ENCODE peak calls at places on chromosomes 16 and 17, in eight cellular contexts. E, L, O, M, Q, W, Y and R are unnamed samples.

GRCh38 chr17:41800601-41801373 is 11.0 kb downstream of the P3H4 start:
- DNase-seq in E (peak; percentile 74), L (peak; percentile 99), O (peak; percentile 36), M (peak; percentile 65), Q (no peak), W (peak; percentile 47), Y (peak; percentile 18), R (no peak)

GRCh38 chr17:48068491-48068961 is 20.4 kb downstream of the NFE2L1 start:
- DNase-seq in E (peak; percentile 19), L (no peak), O (no peak), M (no peak), Q (no peak), W (no peak), Y (no peak), R (no peak)

GRCh38 chr17:45043813-45044540 is 7.5 kb downstream of the DCAKD start:
- DNase-seq in E (no peak), L (peak; percentile 87), O (no peak), M (no peak), Q (no peak), W (no peak), Y (no peak), R (no peak)

GRCh38 chr16:68954871-68955635 is 111.7 kb downstream of the TANGO6 start:
- DNase-seq in E (no peak), L (no peak), O (no peak), M (no peak), Q (no peak), W (no peak), Y (peak; percentile 66), R (no peak)

GRCh38 chr17:42519546-42520444 is 16.2 kb upstream of the NAGLU start:
- DNase-seq in E (peak; percentile 99), L (peak; percentile 89), O (peak; percentile 99), M (peak; percentile 77), Q (peak; percentile 93), W (peak; percentile 99), Y (no peak), R (no peak)

GRCh38 chr16:53465606-53466290 is 31.5 kb downstream of the RBL2 start:
- DNase-seq in E (no peak), L (peak; percentile 72), O (no peak), M (no peak), Q (no peak), W (peak; percentile 84), Y (no peak), R (no peak)

GRCh38 chr17:40522961-40523310 is 21.5 kb upstream of the TNS4 start:
- DNase-seq in E (no peak), L (peak; percentile 63), O (peak; percentile 1), M (no peak), Q (no peak), W (no peak), Y (no peak), R (no peak)

GRCh38 chr17:66727634-66728570 is 107.0 kb upstream of the CACNG5 start:
- DNase-seq in E (peak; percentile 68), L (peak; percentile 54), O (peak; percentile 25), M (peak; percentile 52), Q (no peak), W (peak; percentile 69), Y (peak; percentile 87), R (peak; percentile 27)

GRCh38 chr16:9929313-9929712 is 252.9 kb downstream of the GRIN2A start:
- DNase-seq in E (no peak), L (no peak), O (no peak), M (no peak), Q (no peak), W (no peak), Y (no peak), R (no peak)

GRCh38 chr17:16259926-16260325 is 42.9 kb downstream of the PIGL start:
- DNase-seq in E (no peak), L (no peak), O (no peak), M (no peak), Q (no peak), W (no peak), Y (no peak), R (no peak)

GRCh38 chr16:10130482-10130996 is 51.7 kb downstream of the GRIN2A start:
- DNase-seq in E (no peak), L (no peak), O (no peak), M (no peak), Q (no peak), W (no peak), Y (no peak), R (no peak)

GRCh38 chr17:45784293-45784582 is at the start of gene CRHR1:
- DNase-seq in E (no peak), L (no peak), O (no peak), M (no peak), Q (no peak), W (no peak), Y (no peak), R (no peak)

GRCh38 chr16:83959621-83960434 is 6.8 kb downstream of the OSGIN1 start:
- DNase-seq in E (no peak), L (no peak), O (no peak), M (no peak), Q (no peak), W (peak; percentile 30), Y (no peak), R (no peak)

GRCh38 chr16:83957296-83957855 is 4.3 kb downstream of the OSGIN1 start:
- DNase-seq in E (no peak), L (no peak), O (no peak), M (no peak), Q (no peak), W (no peak), Y (no peak), R (no peak)

GRCh38 chr16:83958137-83958810 is 5.2 kb downstream of the OSGIN1 start:
- DNase-seq in E (no peak), L (no peak), O (no peak), M (no peak), Q (no peak), W (no peak), Y (peak; percentile 77), R (no peak)

GRCh38 chr16:83960521-83961249 is 7.4 kb upstream of the NECAB2 start:
- DNase-seq in E (no peak), L (no peak), O (no peak), M (no peak), Q (no peak), W (no peak), Y (no peak), R (no peak)

DNA sequence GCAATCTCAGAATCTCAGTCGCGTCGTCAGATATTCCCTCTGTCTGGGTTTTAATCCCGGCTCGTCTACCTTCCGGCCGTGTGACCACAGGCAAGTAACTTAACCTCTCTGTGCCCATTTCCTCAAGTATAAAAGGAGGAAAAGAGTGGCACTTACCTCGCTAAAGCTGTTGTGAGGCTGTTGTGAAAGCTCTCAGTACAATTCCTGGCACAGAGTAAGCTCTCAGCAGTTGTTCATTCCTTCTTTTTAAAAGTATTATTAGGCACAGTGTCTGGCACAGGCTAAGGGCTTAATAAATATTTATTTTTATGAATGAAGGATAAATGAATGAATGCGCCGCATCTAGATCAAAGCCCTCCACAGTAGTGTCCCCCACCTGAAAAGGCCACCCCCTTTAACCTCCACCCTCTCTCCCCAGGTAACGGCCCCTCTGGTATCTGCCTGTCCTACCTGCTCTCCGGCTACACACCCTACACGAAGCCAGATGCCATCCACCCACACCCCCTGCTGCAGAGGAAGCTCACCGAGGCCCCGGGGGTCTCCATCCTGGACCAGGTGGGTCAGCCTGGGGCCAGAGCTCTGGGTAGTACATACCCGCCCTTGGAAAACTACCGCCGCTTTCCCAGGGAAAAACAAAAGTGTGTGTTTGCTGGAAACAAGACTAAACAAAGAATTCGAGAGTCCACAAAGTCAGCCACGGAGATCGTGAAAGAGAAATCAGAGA is 6.0 kb downstream of the OSGIN1 start:
- DNase-seq in E (no peak), L (no peak), O (no peak), M (no peak), Q (no peak), W (no peak), Y (no peak), R (no peak)
- H3K36me3 ChIP-seq in E (peaks cover 59% of the 10 kb centered on the region), L (peaks cover 22% of the 10 kb centered on the region), O (no peaks in the 10 kb centered on the region), M (peaks cover 38% of the 10 kb centered on the region), Q (peaks cover 43% of the 10 kb centered on the region), W (no peaks in the 10 kb centered on the region), Y (peaks cover 9% of the 10 kb centered on the region), R (no peaks in the 10 kb centered on the region)

GRCh38 chr16:87648236-87648635 is 45.9 kb downstream of the JPH3 start:
- DNase-seq in E (no peak), L (no peak), O (no peak), M (no peak), Q (no peak), W (peak; percentile 0), Y (peak; percentile 52), R (no peak)

GRCh38 chr16:87647431-87648185 is 45.3 kb downstream of the JPH3 start:
- DNase-seq in E (no peak), L (no peak), O (no peak), M (no peak), Q (no peak), W (no peak), Y (peak; percentile 57), R (no peak)

GRCh38 chr16:87645802-87646201 is 43.5 kb downstream of the JPH3 start:
- DNase-seq in E (no peak), L (no peak), O (no peak), M (no peak), Q (no peak), W (no peak), Y (no peak), R (no peak)

GRCh38 chr16:87652386-87652785 is 50.1 kb downstream of the JPH3 start:
- DNase-seq in E (no peak), L (no peak), O (no peak), M (no peak), Q (no peak), W (no peak), Y (no peak), R (no peak)

DNA sequence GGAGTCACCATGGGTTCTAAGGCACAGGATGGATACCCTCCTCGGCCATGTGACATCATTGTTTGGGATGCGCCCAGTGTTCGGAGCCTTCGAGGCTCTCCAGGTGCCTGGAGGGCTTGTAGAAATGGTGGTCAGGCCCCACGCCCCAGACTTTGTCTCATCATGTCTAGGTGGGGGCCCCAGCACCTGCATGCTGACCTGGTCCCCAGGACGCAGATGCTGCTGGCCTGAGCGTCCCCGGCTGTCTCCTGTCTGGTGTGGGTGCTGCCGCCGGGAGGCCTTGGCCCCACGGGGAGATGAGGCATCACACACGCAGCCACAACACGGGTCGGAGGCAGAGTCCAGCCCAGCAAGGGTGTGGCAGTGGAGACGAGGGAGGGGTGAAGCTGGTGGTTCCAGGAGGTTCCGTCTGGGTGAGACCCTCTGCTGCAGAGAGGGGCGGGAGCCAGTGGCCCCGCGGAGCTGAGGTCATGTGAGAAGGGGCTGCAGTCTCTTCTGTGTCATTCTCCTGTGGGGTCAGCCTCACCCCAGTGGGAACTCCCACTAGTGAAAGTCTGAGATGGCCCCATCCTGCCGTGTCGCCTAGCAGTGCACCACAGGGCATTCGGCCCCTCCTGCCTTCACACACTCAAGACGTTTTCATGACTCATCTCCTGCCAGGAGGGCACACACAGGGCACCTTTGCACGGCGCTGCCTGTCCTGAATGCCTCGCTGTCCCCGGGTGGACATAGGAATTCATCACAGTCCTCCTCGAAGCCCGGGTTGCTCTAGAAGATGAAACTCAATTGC is 46.6 kb downstream of the JPH3 start:
- DNase-seq in E (no peak), L (no peak), O (no peak), M (no peak), Q (no peak), W (no peak), Y (no peak), R (no peak)
- H3K27me3 ChIP-seq in E (no peaks in the 10 kb centered on the region), L (no peaks in the 10 kb centered on the region), O (no peaks in the 10 kb centered on the region), M (peaks cover 38% of the 10 kb centered on the region), Q (no peaks in the 10 kb centered on the region), W (no peaks in the 10 kb centered on the region), Y (peaks cover 6% of the 10 kb centered on the region), R (no peaks in the 10 kb centered on the region)

GRCh38 chr16:80824623-80825364 is 20.4 kb upstream of the CDYL2 start:
- DNase-seq in E (no peak), L (peak; percentile 68), O (no peak), M (peak; percentile 39), Q (no peak), W (peak; percentile 79), Y (peak; percentile 38), R (no peak)
- TF ChIP-seq CTCF in E (peak; percentile 32), L (peak; percentile 72), O (peak; percentile 32), M (peak; percentile 64), Q (peak; percentile 30), W (peak; percentile 77), Y (peak; percentile 84), R (peak; percentile 73)

GRCh38 chr17:18280766-18281165 is 20.3 kb downstream of the MIEF2 start:
- DNase-seq in E (no peak), L (no peak), O (no peak), M (no peak), Q (no peak), W (peak; percentile 14), Y (no peak), R (no peak)
- H3K36me3 ChIP-seq in E (peaks cover 99% of the 10 kb centered on the region), L (peaks cover 33% of the 10 kb centered on the region), O (no peaks in the 10 kb centered on the region), M (peaks cover 83% of the 10 kb centered on the region), Q (peaks cover 73% of the 10 kb centered on the region), W (peaks cover 67% of the 10 kb centered on the region), Y (peaks cover 74% of the 10 kb centered on the region), R (peaks cover 50% of the 10 kb centered on the region)